ENCODE peak calls at places on chromosomes 13 and 19, in six cellular contexts. M is CD8-positive, alpha-beta T cell; A is cardiac muscle cell; N is fibroblast of lung; O is adipocyte; V is lower lobe of right lung. Z is an unnamed sample.
A peak's percentile ranks its signal among the peaks of the same experiment; 100 is the strongest.

GRCh38 chr19:28633223-28634030 is 579.5 kb downstream of the UQCRFS1 start:
- DNase-seq in M (peak; percentile 36), A (peak; percentile 44), N (peak; percentile 38), O (peak; percentile 47), V (peak; percentile 60), Z (no peak)

GRCh38 chr13:61950828-61951227 is 535.2 kb upstream of the PCDH20 start:
- DNase-seq in M (no peak), A (no peak), N (no peak), O (no peak), V (no peak), Z (no peak)

GRCh38 chr19:42942187-42942789 is 5.3 kb upstream of the PSG7 start:
- DNase-seq in M (no peak), A (no peak), N (peak; percentile 2), O (no peak), V (no peak), Z (no peak)

GRCh38 chr13:26529441-26529840 is 28.0 kb upstream of the WASF3 start:
- DNase-seq in M (peak; percentile 14), A (peak; percentile 74), N (peak; percentile 74), O (peak; percentile 75), V (no peak), Z (no peak)

GRCh38 chr19:51356159-51356801 is 9.9 kb downstream of the ETFB start:
- DNase-seq in M (no peak), A (no peak), N (no peak), O (no peak), V (no peak), Z (peak; percentile 25)

GRCh38 chr13:77563110-77563509 is 27.6 kb downstream of the SCEL start:
- DNase-seq in M (no peak), A (peak; percentile 66), N (peak; percentile 48), O (peak; percentile 63), V (no peak), Z (no peak)

GRCh38 chr13:106100261-106100919 is 435.1 kb downstream of the EFNB2 start:
- DNase-seq in M (no peak), A (peak; percentile 17), N (no peak), O (no peak), V (no peak), Z (no peak)

GRCh38 chr13:77918391-77919261 is at the start of gene EDNRB:
- DNase-seq in M (no peak), A (peak; percentile 59), N (peak; percentile 39), O (peak; percentile 48), V (peak; percentile 62), Z (peak; percentile 79)

GRCh38 chr19:17841810-17842662 is 5.7 kb downstream of the JAK3 start:
- DNase-seq in M (peak; percentile 53), A (peak; percentile 97), N (peak; percentile 83), O (peak; percentile 56), V (peak; percentile 54), Z (peak; percentile 85)

GRCh38 chr13:29369060-29369743 is 226.3 kb downstream of the SLC7A1 start:
- DNase-seq in M (no peak), A (peak; percentile 73), N (peak; percentile 36), O (peak; percentile 71), V (no peak), Z (no peak)

GRCh38 chr19:12955996-12956395 is 1.0 kb downstream of the GADD45GIP1 start:
- DNase-seq in M (no peak), A (no peak), N (no peak), O (no peak), V (no peak), Z (no peak)

GRCh38 chr13:101575591-101575990 is 123.1 kb downstream of the ITGBL1 start:
- DNase-seq in M (no peak), A (no peak), N (no peak), O (peak; percentile 27), V (no peak), Z (no peak)

GRCh38 chr13:21124853-21125252 is 51.5 kb downstream of the SKA3 start:
- DNase-seq in M (no peak), A (peak; percentile 61), N (peak; percentile 59), O (no peak), V (no peak), Z (no peak)

GRCh38 chr13:27632214-27632613 is 10.5 kb downstream of the POLR1D start:
- DNase-seq in M (no peak), A (no peak), N (no peak), O (no peak), V (no peak), Z (no peak)

GRCh38 chr19:21022996-21023395 is 2.5 kb downstream of the ZNF430 start:
- DNase-seq in M (peak; percentile 14), A (no peak), N (peak; percentile 34), O (peak; percentile 73), V (no peak), Z (no peak)

GRCh38 chr13:50376895-50377575 is 361.8 kb downstream of the KCNRG start:
- DNase-seq in M (no peak), A (no peak), N (no peak), O (no peak), V (no peak), Z (no peak)

GRCh38 chr13:27775943-27776342 is 16.3 kb upstream of the GSX1 start:
- DNase-seq in M (no peak), A (no peak), N (no peak), O (no peak), V (no peak), Z (no peak)

GRCh38 chr13:74771964-74772363 is 637.8 kb upstream of the KLF12 start:
- DNase-seq in M (no peak), A (no peak), N (peak; percentile 85), O (peak; percentile 85), V (no peak), Z (no peak)

GRCh38 chr19:13839193-13839937 is 37.6 kb upstream of the NANOS3 start:
- DNase-seq in M (peak; percentile 78), A (peak; percentile 36), N (peak; percentile 72), O (peak; percentile 94), V (peak; percentile 91), Z (peak; percentile 97)

GRCh38 chr13:26819067-26819466 is 58.5 kb upstream of the GPR12 start:
- DNase-seq in M (no peak), A (peak; percentile 13), N (no peak), O (no peak), V (no peak), Z (no peak)

GRCh38 chr13:79679334-79679733 is 198.4 kb downstream of the NDFIP2 start:
- DNase-seq in M (peak; percentile 40), A (peak; percentile 92), N (peak; percentile 77), O (peak; percentile 92), V (peak; percentile 71), Z (peak; percentile 82)

GRCh38 chr19:16849168-16849567 is 20.0 kb downstream of the SIN3B start:
- DNase-seq in M (no peak), A (no peak), N (peak; percentile 80), O (peak; percentile 25), V (no peak), Z (no peak)

GRCh38 chr13:33277946-33278345 is 7.6 kb downstream of the STARD13 start:
- DNase-seq in M (no peak), A (no peak), N (peak; percentile 57), O (peak; percentile 52), V (no peak), Z (no peak)

GRCh38 chr13:43129021-43129420 is 105.6 kb downstream of the DNAJC15 start:
- DNase-seq in M (no peak), A (no peak), N (no peak), O (no peak), V (no peak), Z (no peak)

GRCh38 chr13:43128504-43128929 is 105.1 kb downstream of the DNAJC15 start:
- DNase-seq in M (no peak), A (no peak), N (peak; percentile 21), O (no peak), V (no peak), Z (peak; percentile 52)

GRCh38 chr13:43126420-43126819 is 103.0 kb downstream of the DNAJC15 start:
- DNase-seq in M (no peak), A (no peak), N (no peak), O (no peak), V (no peak), Z (no peak)

GRCh38 chr13:43127103-43127817 is 103.9 kb downstream of the DNAJC15 start:
- DNase-seq in M (no peak), A (no peak), N (no peak), O (no peak), V (no peak), Z (no peak)

GRCh38 chr13:43127827-43128226 is 104.4 kb downstream of the DNAJC15 start:
- DNase-seq in M (no peak), A (no peak), N (no peak), O (no peak), V (no peak), Z (no peak)
- H3K4me3 ChIP-seq in M (no peak overlapping the region), A (no peak overlapping the region), N (no peak overlapping the region), O (no peak overlapping the region), V (no peak overlapping the region), Z (no peak overlapping the region)

DNA sequence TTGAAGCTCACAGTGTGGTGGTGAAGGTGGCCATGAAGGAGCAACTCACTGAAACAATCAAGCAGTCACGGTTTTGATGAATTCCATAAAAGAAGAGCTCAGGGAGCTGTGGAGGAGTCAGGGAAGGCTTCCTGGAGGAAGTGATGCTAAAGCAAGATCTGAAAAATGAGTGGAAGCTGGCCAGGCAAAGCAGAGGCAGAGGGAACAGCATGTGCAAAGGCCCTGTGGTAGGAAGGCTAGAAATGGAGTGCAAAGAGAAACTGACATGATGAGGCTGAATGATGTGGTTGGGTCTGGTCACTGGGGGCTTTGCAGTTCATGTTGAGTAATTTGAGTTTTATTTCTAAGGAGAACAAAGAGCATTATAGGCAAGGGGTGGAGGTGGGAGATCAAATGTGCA is 6.9 kb downstream of the ADGRE1 start:
- DNase-seq in M (no peak), A (no peak), N (no peak), O (no peak), V (no peak), Z (no peak)
- H3K4me1 ChIP-seq in M (peaks cover 46% of the 10 kb centered on the region), A (no peaks in the 10 kb centered on the region), N (no peaks in the 10 kb centered on the region), O (no peaks in the 10 kb centered on the region), V (no peaks in the 10 kb centered on the region), Z (no peaks in the 10 kb centered on the region)

GRCh38 chr19:49808762-49809154 is 4.3 kb downstream of the FUZ start:
- DNase-seq in M (peak; percentile 86), A (peak; percentile 97), N (peak; percentile 84), O (peak; percentile 96), V (peak; percentile 94), Z (peak; percentile 96)

GRCh38 chr19:49811328-49811727 is 1.8 kb downstream of the FUZ start:
- DNase-seq in M (no peak), A (no peak), N (no peak), O (no peak), V (no peak), Z (no peak)

GRCh38 chr19:49807888-49808675 is 5.0 kb downstream of the FUZ start:
- DNase-seq in M (no peak), A (no peak), N (no peak), O (no peak), V (no peak), Z (no peak)

GRCh38 chr19:49809155-49809986 is 3.7 kb downstream of the FUZ start:
- DNase-seq in M (peak; percentile 53), A (peak; percentile 52), N (no peak), O (peak; percentile 53), V (peak; percentile 76), Z (peak; percentile 89)

GRCh38 chr19:49809987-49810389 is 3.1 kb downstream of the FUZ start:
- DNase-seq in M (no peak), A (no peak), N (no peak), O (no peak), V (no peak), Z (no peak)
- H3K4me3 ChIP-seq in M (no peak overlapping the region), A (no peak overlapping the region), N (peak overlapping the region; percentile 44), O (peak overlapping the region; percentile 80), V (peak overlapping the region; percentile 91), Z (no peak overlapping the region)

DNA sequence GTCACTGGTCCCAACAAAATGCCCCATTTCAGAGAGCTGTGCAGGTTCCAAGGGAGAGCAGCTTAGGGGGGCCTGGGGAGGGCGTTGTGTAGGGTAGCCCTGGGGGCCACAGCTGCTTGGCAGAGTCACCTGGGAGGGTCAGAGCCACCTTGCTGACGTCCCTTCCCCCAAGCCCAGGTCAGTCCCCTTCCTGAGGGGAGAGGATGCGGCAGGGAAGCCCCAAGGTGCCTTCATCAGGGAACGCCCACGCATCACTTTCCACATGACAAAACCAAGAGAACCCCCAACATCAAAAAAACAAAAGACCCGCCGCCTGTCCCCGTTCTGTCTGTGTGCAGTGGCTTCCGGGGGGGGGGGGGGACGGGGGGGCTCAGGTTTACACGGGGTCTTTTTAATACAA is 5.3 kb upstream of the UQCR11 start:
- DNase-seq in M (peak; percentile 17), A (no peak), N (no peak), O (no peak), V (no peak), Z (no peak)
- H3K4me1 ChIP-seq in M (peaks cover 40% of the 10 kb centered on the region), A (no peaks in the 10 kb centered on the region), N (no peaks in the 10 kb centered on the region), O (peaks cover 10% of the 10 kb centered on the region), V (peaks cover 27% of the 10 kb centered on the region), Z (no peaks in the 10 kb centered on the region)